ENCODE peak calls at places on chromosomes 1 and 21, in four cellular contexts. W is WTC11, U is A549, F is K562. G is an unnamed sample.

GRCh38 chr1:153945795-153946621 is 510 bp downstream of the DENND4B start:
- DNase-seq in W (peak; percentile 54), F (peak; percentile 85), U (peak; percentile 61), G (no peak)

GRCh38 chr1:17392199-17392740 is 20.3 kb downstream of the PADI6 start:
- DNase-seq in W (no peak), F (no peak), U (no peak), G (no peak)

GRCh38 chr1:59752556-59753412 is 62.0 kb upstream of the HOOK1 start:
- DNase-seq in U (no peak), W (no peak), F (no peak), G (no peak)

GRCh38 chr1:231695439-231696255 is 69.1 kb downstream of the DISC1 start:
- DNase-seq in U (no peak), F (no peak), W (no peak), G (no peak)

GRCh38 chr1:85596531-85596930 is 16.0 kb downstream of the CCN1 start:
- DNase-seq in U (no peak), F (no peak), W (no peak), G (no peak)

GRCh38 chr1:15573477-15573876 is 11.4 kb downstream of the AGMAT start:
- DNase-seq in W (no peak), U (no peak), F (no peak), G (no peak)

GRCh38 chr1:160626560-160627342 is 20.1 kb downstream of the SLAMF1 start:
- DNase-seq in U (no peak), W (no peak), F (no peak), G (no peak)

GRCh38 chr1:76494807-76495206 is 372.5 kb upstream of the ST6GALNAC5 start:
- DNase-seq in U (no peak), W (no peak), F (no peak), G (no peak)

GRCh38 chr1:174580801-174581200 is 133.0 kb downstream of the GPR52 start:
- DNase-seq in F (no peak), W (no peak), U (no peak), G (no peak)

GRCh38 chr21:26513212-26513611 is 59.9 kb downstream of the CYYR1 start:
- DNase-seq in U (no peak), W (no peak), F (no peak), G (no peak)

GRCh38 chr21:27561116-27561515 is 594.2 kb upstream of the ADAMTS5 start:
- DNase-seq in U (no peak), F (no peak), W (no peak), G (no peak)

GRCh38 chr1:60746278-60746761 is 336.0 kb upstream of the NFIA start:
- DNase-seq in U (no peak), W (no peak), F (no peak), G (no peak)

GRCh38 chr21:25485914-25486313 is 121.4 kb downstream of the MRPL39 start:
- DNase-seq in W (no peak), F (no peak), U (no peak), G (no peak)

GRCh38 chr1:201826830-201827229 is 2.1 kb upstream of the IPO9 start:
- DNase-seq in F (no peak), U (no peak), W (no peak), G (no peak)

GRCh38 chr1:234109840-234110239 is 205.4 kb downstream of the SLC35F3 start:
- DNase-seq in F (no peak), U (no peak), W (no peak), G (no peak)

GRCh38 chr1:41843378-41843777 is 75.3 kb downstream of the HIVEP3 start:
- DNase-seq in W (no peak), U (no peak), F (no peak), G (no peak)

GRCh38 chr1:113058861-113059441 is 14.0 kb upstream of the LRIG2 start:
- DNase-seq in U (no peak), F (no peak), W (no peak), G (no peak)

GRCh38 chr21:34517491-34518245 is 5.7 kb upstream of the KCNE1 start:
- DNase-seq in U (no peak), F (no peak), W (no peak), G (peak; percentile 44)

GRCh38 chr1:87167855-87168630 is 160.6 kb upstream of the LMO4 start:
- DNase-seq in F (no peak), W (no peak), U (no peak), G (no peak)

GRCh38 chr1:91555074-91555730 is 54.6 kb downstream of the CDC7 start:
- DNase-seq in W (peak; percentile 24), F (no peak), U (no peak), G (no peak)

DNA sequence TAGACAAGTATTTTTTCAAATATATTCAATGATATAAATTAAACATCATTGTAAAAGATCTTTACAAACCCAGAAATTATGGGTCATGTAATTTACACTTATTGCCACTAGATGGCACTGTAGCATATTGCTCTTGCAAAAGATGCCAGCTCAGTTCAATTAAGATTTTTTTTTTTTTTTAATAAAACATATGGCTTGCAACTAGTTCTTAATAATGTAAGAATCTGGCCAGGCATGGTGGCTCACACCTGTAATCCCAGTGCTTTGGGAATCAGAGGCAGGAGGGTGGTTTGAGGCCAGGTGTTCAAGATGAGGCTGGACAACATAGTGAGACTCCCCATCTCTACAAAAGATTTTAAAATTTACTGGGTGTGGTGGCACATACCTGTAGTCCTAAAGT is 49.4 kb upstream of the DESI2 start:
- DNase-seq in F (peak; percentile 37), W (no peak), U (no peak), G (peak; percentile 7)
- TF ChIP-seq HMGXB4 in F (no peak), W (no peak), U (no peak), G (no peak)

GRCh38 chr1:215487466-215487865 is 79.6 kb upstream of the KCTD3 start:
- DNase-seq in W (no peak), U (no peak), F (no peak), G (no peak)

GRCh38 chr1:215479567-215479966 is 87.5 kb upstream of the KCTD3 start:
- DNase-seq in W (no peak), U (no peak), F (no peak), G (no peak)

GRCh38 chr1:215484111-215484914 is 82.8 kb upstream of the KCTD3 start:
- DNase-seq in W (no peak), U (no peak), F (no peak), G (no peak)

GRCh38 chr1:215476541-215476940 is 90.6 kb upstream of the KCTD3 start:
- DNase-seq in W (no peak), U (no peak), F (no peak), G (no peak)

DNA sequence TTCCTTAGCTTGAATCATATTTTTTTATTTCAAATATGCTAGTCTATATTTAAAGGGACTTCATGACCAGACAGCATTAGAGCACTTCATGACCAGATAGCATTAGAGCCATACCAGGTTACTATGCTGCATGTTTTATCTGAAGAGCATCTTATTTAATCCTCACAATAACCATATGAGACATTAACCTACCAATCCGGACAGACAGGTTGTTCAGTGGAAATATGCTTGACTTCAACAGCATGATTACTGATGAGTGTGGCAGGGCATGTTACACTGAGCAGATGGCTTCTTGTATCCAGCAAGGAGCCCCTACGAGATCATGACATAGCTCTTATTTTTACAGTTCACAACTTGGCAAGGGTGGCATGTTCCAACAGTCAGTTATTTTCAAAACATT is 85.0 kb upstream of the KCTD3 start:
- DNase-seq in F (no peak), U (no peak), W (no peak), G (no peak)
- TF ChIP-seq HMGXB4 in F (no peak), U (no peak), W (no peak), G (no peak)

GRCh38 chr1:25811384-25812082 is 8.2 kb upstream of the MTFR1L start:
- DNase-seq in U (no peak), W (no peak), F (no peak), G (no peak)

GRCh38 chr1:25809929-25810328 is 9.8 kb upstream of the MTFR1L start:
- DNase-seq in W (no peak), F (no peak), U (no peak), G (no peak)

GRCh38 chr1:25808481-25809244 is 8.7 kb downstream of the SELENON start:
- DNase-seq in F (no peak), W (no peak), U (no peak), G (no peak)

GRCh38 chr1:25809283-25809926 is 9.4 kb downstream of the SELENON start:
- DNase-seq in U (no peak), F (no peak), W (no peak), G (no peak)

DNA sequence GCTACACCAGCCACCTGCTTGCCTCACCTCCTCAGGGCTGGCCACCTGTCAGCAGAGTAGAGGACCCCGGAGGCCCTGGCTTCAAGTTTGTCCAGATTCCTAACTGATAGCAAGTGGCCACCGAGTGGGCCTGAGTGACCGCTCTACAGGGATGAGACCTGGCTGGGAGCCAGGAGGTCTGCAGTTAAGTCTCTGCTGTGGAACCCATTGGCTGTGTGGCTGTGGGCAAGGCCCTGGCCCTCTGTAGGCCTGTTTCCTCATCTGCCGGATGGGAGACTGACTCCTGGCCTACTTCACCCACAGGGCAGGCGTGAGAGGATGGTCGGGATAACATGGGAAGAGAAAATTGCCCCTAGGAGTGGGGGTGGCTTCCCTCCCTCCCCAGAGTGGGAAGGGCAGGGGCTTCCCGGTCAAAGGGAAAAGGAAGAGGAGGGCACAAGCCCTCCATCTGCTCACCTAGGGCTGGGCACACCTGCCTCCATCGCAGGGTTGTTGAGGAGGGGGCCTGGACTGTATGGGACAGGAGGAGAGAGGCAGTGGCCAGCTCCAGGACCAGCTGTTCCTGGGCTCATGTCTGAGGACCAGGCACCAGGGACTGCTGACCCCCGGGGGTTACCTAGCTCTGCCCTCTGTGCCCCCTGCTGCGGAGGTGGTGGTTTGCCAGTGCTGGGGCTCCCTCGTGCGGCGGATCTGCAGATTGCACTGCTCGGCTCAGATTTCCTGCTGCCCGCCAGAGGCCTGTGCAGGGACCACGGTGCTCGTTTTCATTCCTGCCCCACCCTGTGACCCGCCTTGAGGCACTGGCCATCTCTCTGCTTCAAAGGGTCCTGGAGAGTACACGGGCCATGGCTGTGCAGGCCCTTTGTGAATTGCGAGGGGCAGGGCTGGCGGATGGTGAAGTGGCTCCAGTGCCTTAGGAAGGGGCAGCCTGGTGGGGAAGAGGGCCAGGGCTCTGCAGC is 9.1 kb upstream of the MTFR1L start:
- DNase-seq in W (peak; percentile 96), U (peak; percentile 54), F (peak; percentile 88), G (peak; percentile 25)
- TF ChIP-seq HMGXB4 in W (no peak), U (no peak), F (no peak), G (no peak)

GRCh38 chr1:202856034-202856433 is 32.9 kb downstream of the RABIF start:
- DNase-seq in U (no peak), F (no peak), W (no peak), G (no peak)

GRCh38 chr1:202850593-202851362 is 38.2 kb downstream of the RABIF start:
- DNase-seq in W (no peak), U (no peak), F (no peak), G (no peak)

GRCh38 chr1:202854787-202855186 is 34.2 kb downstream of the RABIF start:
- DNase-seq in U (no peak), W (no peak), F (no peak), G (no peak)

GRCh38 chr1:202848191-202848542 is 37.4 kb downstream of the PCAT6 start:
- DNase-seq in W (no peak), U (no peak), F (no peak), G (no peak)

DNA sequence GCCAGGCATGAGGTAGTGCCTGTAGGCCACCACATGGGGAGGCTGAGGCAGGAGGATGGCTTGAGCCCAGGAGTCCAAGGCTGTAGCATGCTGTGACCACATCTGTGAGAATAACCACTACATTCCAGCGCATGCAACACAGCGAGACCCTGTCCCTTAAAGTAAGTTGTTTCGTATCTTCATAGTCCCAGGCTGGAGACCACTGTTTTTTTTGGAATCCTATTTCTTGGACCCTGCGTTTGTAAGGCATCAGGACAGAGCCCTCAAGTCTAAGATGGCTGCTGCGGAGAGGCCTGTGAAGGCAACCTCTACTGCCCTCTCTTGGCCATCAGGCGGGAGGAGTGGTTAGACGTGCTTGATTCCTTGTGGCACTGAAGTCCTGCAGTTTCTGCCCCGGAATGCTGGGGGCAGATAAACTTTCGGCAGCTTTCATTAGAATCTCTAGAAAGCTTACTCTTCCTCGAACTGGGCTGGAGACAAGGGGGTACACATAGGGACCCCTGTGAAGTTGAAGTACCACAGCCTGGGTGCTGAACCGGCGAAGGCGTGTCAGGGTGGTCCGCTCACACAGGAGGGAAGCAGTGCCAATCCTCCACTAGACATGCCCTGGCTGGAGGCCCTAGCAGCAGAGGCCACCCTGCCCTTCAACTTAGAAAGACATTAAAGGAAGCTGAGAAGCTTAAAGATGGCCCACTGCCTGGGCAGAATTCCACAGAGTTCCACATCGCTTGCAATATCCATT is 36.6 kb downstream of the RABIF start:
- DNase-seq in U (peak; percentile 72), F (peak; percentile 82), W (peak; percentile 70), G (peak; percentile 39)
- TF ChIP-seq HMGXB4 in U (no peak), F (no peak), W (no peak), G (no peak)